ENCODE peak calls at places on chromosomes 3 and 15, in ten cellular contexts. L, Y, W, H, R, E, A, T, Q and K are unnamed samples.

GRCh38 chr3:128547368-128547987 is 54.5 kb upstream of the GATA2 start:
- DNase-seq in Q (no peak), R (no peak), W (peak), T (no peak), H (no peak), L (peak), Y (no peak), E (no peak), A (peak), K (no peak)

GRCh38 chr15:88400069-88400468 is 67.1 kb downstream of the MRPL46 start:
- DNase-seq in H (no peak), T (no peak), L (no peak), R (no peak), E (no peak), Q (no peak), W (no peak), Y (no peak), A (no peak), K (no peak)

GRCh38 chr3:10964537-10965167 is 27.9 kb upstream of the SLC6A1 start:
- DNase-seq in T (no peak), E (no peak), A (peak), R (no peak), Q (peak), W (no peak), H (no peak), L (no peak), Y (no peak), K (no peak)

GRCh38 chr3:37762698-37763097 is 99.0 kb upstream of the CTDSPL start:
- DNase-seq in E (no peak), R (no peak), H (no peak), Y (no peak), A (peak), L (no peak), Q (no peak), T (no peak), W (no peak), K (no peak)

GRCh38 chr3:52147804-52148203 is 6.4 kb downstream of the POC1A start:
- DNase-seq in W (no peak), E (no peak), L (no peak), Q (no peak), A (no peak), Y (no peak), R (no peak), H (no peak), T (no peak), K (no peak)

GRCh38 chr15:92928351-92928750 is 28.2 kb downstream of the CHD2 start:
- DNase-seq in Q (no peak), R (no peak), H (no peak), A (no peak), E (no peak), Y (no peak), T (no peak), L (no peak), W (no peak), K (no peak)

GRCh38 chr3:159881828-159882309 is 106.8 kb upstream of the IL12A start:
- DNase-seq in Y (peak), T (no peak), E (no peak), L (peak), R (no peak), Q (no peak), H (no peak), A (no peak), W (no peak), K (no peak)

GRCh38 chr3:172846706-172847105 is 96.2 kb downstream of the ECT2 start:
- DNase-seq in L (no peak), Y (no peak), R (no peak), Q (no peak), A (peak), T (no peak), W (no peak), E (no peak), H (no peak), K (no peak)

GRCh38 chr3:190059242-190059590 is 61.5 kb downstream of the P3H2 start:
- DNase-seq in Q (no peak), Y (no peak), W (no peak), E (no peak), T (no peak), A (no peak), H (no peak), R (no peak), L (no peak), K (no peak)

GRCh38 chr3:20552605-20553275 is 366.7 kb upstream of the SGO1 start:
- DNase-seq in R (no peak), T (no peak), Q (no peak), H (no peak), E (no peak), W (no peak), L (no peak), Y (peak), A (no peak), K (no peak)

GRCh38 chr15:26070095-26070532 is 207.0 kb upstream of the ATP10A start:
- DNase-seq in R (no peak), W (no peak), Q (no peak), E (no peak), Y (no peak), T (no peak), H (no peak), L (no peak), A (no peak), K (no peak)

GRCh38 chr15:69760263-69760855 is 307.7 kb downstream of the RPLP1 start:
- DNase-seq in A (no peak), R (no peak), L (no peak), H (peak), W (no peak), E (no peak), Y (no peak), Q (no peak), T (no peak), K (no peak)

GRCh38 chr3:165892565-165892964 is 55.3 kb upstream of the BCHE start:
- DNase-seq in Q (no peak), Y (no peak), A (no peak), H (no peak), L (no peak), W (no peak), E (no peak), T (no peak), R (no peak), K (no peak)

GRCh38 chr3:146335386-146335785 is 84.5 kb upstream of the PLSCR4 start:
- DNase-seq in R (no peak), T (no peak), A (no peak), H (no peak), E (no peak), L (no peak), Q (no peak), Y (no peak), W (no peak), K (no peak)

GRCh38 chr3:50805321-50805720 is 130.6 kb downstream of the DOCK3 start:
- DNase-seq in T (no peak), Q (no peak), A (no peak), R (no peak), E (no peak), W (no peak), H (no peak), L (peak), Y (no peak), K (no peak)

GRCh38 chr15:60477991-60478632 is 830 bp downstream of the ICE2 start:
- DNase-seq in H (no peak), R (no peak), Y (no peak), L (no peak), A (peak), T (peak), W (no peak), E (no peak), Q (no peak), K (no peak)

GRCh38 chr15:74377831-74378766 is 10.7 kb upstream of the CYP11A1 start:
- DNase-seq in R (no peak), W (no peak), Y (peak), E (no peak), A (no peak), H (no peak), L (no peak), T (no peak), Q (no peak), K (no peak)

GRCh38 chr3:114839476-114839875 is 307.6 kb downstream of the ZBTB20 start:
- DNase-seq in Y (no peak), T (no peak), L (no peak), H (no peak), E (no peak), R (no peak), A (no peak), W (no peak), Q (no peak), K (no peak)

GRCh38 chr3:195522254-195523023 is 20.7 kb downstream of the PPP1R2 start:
- DNase-seq in R (no peak), E (no peak), Y (no peak), L (no peak), Q (no peak), H (no peak), W (no peak), T (no peak), A (peak), K (no peak)

GRCh38 chr3:119933197-119933596 is 151.3 kb downstream of the NR1I2 start:
- DNase-seq in Q (no peak), Y (no peak), L (no peak), E (no peak), W (no peak), A (no peak), H (no peak), T (no peak), R (no peak), K (no peak)

GRCh38 chr15:93035953-93036810 is 52.8 kb downstream of the RGMA start:
- DNase-seq in L (no peak), W (peak), H (no peak), A (peak), T (no peak), Q (peak), R (peak), E (peak), Y (peak), K (no peak)

GRCh38 chr3:46986055-46986730 is 6.7 kb downstream of the NBEAL2 start:
- DNase-seq in R (no peak), W (no peak), Q (no peak), Y (no peak), T (no peak), A (peak), L (no peak), E (no peak), H (no peak), K (no peak)

GRCh38 chr15:38061856-38062649 is 127.6 kb downstream of the TMCO5A start:
- DNase-seq in T (no peak), Y (no peak), A (no peak), Q (no peak), L (no peak), W (no peak), R (no peak), H (no peak), E (no peak), K (no peak)

GRCh38 chr15:35998637-35999036 is 452.7 kb upstream of the DPH6 start:
- DNase-seq in H (no peak), Q (no peak), T (no peak), L (no peak), Y (no peak), W (no peak), R (no peak), A (no peak), E (no peak), K (no peak)

GRCh38 chr3:38207262-38208003 is 42.1 kb downstream of the OXSR1 start:
- DNase-seq in Y (no peak), W (no peak), A (no peak), E (no peak), H (no peak), L (no peak), T (no peak), Q (no peak), R (no peak), K (no peak)

GRCh38 chr3:57038466-57039164 is 21.8 kb upstream of the SPATA12 start:
- DNase-seq in E (no peak), Y (no peak), H (no peak), T (no peak), R (no peak), L (no peak), W (no peak), Q (no peak), A (no peak), K (no peak)

GRCh38 chr3:180516368-180516767 is 85.6 kb upstream of the TTC14 start:
- DNase-seq in W (no peak), H (no peak), L (no peak), A (no peak), T (no peak), E (no peak), R (no peak), Q (no peak), Y (no peak), K (no peak)

GRCh38 chr15:31781261-31781660 is 249.1 kb upstream of the CHRNA7 start:
- DNase-seq in Y (no peak), W (no peak), R (no peak), L (peak), Q (no peak), E (no peak), T (no peak), A (no peak), H (no peak), K (no peak)
- TF ChIP-seq POLR2AphosphoS5 in Y (no peak), W (no peak), R (no peak), L (no peak), Q (no peak), E (no peak), T (no peak), A (no peak), H (no peak), K (no peak)

DNA sequence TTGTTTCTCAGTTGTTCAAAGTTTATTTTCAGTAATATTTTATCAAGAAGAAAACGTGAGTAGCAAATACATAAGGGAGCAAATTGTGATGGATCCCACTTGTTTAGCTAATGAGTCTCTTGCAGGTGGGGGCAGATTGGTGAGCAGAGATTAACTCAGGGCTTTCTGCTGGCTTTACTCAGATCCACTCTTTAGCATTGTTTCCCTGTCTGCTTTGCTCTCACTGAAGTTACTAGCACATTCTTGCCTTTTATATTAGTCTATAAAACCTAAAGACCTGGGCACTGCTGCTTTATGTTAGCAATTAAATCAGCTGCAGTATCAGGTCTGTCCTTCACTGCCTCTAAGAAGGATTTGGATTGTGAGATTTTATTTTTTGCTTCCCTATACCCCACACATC is 71.5 kb downstream of the STAC start:
- DNase-seq in Y (no peak), L (no peak), W (no peak), T (no peak), H (no peak), A (no peak), Q (no peak), R (no peak), E (no peak), K (no peak)
- TF ChIP-seq POLR2AphosphoS5 in Y (no peak), L (no peak), W (no peak), T (no peak), H (no peak), A (no peak), Q (no peak), R (no peak), E (no peak), K (no peak)

DNA sequence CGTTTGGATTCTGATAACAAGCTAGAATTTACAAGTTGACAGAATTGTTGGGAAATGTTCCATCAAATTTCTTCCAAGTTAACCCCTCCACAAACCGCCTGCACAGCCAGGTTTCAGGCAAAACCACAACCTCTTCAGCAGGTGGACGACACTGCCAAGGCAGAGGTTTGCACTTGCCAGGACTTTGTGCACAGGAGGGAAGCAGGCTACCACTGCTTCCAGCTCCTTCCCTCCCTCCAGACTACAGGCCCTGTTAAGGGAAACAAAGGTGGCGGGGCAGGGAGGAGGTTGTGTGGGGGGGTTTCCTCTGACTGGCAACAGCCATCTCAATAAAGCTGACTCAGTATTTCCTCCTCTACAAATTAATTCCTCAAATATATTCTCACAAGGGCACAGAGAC is 42.2 kb downstream of the TBC1D2B start:
- DNase-seq in W (no peak), L (no peak), Y (no peak), A (no peak), Q (no peak), H (no peak), R (no peak), E (peak), T (no peak), K (no peak)
- TF ChIP-seq POLR2AphosphoS5 in W (no peak), L (no peak), Y (no peak), A (no peak), Q (no peak), H (peak), R (no peak), E (no peak), T (no peak), K (no peak)

DNA sequence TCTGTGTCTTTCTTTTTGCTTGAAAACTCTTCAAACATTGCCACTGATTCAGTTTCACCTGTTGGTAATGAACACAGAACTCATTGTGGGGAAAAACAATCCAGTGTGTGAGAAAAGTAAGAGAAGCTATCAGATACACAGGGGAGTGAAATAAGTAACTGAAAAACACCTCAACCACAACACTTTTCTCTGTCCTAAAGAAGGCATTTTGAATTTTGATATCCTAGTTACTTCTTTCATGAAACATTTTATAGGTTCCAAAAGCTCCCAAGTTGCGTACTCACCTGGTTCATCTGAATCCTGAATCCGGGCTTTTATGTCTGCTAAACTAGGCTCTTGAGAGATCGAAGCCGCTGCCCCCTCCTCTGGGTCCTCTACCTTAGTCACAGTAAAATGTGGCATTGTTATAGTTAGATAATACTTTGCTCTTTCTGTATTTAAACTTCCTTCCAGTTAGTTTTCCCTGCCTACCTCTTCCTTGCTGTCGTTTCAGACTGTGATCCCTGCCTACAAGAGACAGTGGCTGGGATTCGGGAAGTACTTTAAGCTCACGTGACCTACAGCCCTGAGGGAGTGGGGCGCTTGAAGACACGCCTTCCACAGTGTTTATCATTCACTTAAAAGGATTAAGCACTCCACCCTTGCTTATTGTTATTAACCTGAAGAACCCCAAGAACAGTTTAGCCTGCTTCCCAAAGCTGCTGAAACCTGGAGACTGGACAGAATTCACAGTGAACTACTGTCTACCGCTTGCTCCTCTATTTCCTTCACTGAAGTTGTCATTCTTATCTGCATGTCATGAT is 19.1 kb downstream of the SLC12A6 start:
- DNase-seq in E (peak), W (no peak), T (no peak), Q (peak), A (peak), L (no peak), R (peak), H (no peak), Y (peak), K (no peak)
- TF ChIP-seq POLR2AphosphoS5 in E (peak), W (no peak), T (peak), Q (no peak), A (peak), L (peak), R (no peak), H (no peak), Y (peak), K (no peak)

GRCh38 chr3:171192176-171192854 is 165.8 kb upstream of the SLC2A2 start:
- DNase-seq in E (no peak), H (no peak), A (peak), T (no peak), L (no peak), Y (no peak), Q (no peak), W (no peak), R (no peak), K (no peak)
- TF ChIP-seq POLR2AphosphoS5 in E (no peak), H (no peak), A (peak), T (no peak), L (no peak), Y (no peak), Q (no peak), W (no peak), R (no peak), K (no peak)

DNA sequence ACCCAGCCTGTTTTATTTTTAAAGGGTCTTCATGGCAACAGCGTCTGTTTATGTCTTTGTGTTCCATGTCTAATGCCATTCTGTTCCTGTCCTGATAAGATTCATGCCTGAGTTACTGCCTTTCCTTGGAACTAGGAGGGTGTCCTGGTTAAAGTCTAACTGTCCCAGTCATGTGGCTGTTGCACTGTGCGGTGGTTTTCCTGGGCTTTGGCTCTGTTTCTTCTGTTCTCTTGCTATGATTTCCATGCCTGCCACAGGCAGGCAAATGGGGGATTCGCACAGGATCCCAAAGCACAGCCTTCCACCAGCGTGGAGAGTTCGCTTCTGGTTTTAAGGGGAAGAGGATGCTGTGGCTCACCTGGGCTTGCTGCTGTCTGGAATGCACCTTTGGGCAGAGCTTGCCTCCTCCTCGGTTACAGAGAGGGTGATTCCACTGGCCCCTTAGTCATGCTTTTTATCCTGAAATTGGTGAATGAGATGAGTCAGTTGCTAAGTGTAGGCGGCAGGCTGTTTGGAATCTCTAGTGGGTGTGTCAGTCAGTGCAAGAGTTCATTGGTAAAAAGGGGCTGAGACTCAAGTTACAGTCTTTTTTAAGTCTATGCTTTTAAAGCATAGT is 86.8 kb downstream of the CCK start:
- DNase-seq in L (no peak), A (peak), E (no peak), W (no peak), Y (peak), T (no peak), R (no peak), H (no peak), Q (peak), K (no peak)
- TF ChIP-seq POLR2AphosphoS5 in L (peak), A (no peak), E (peak), W (no peak), Y (no peak), T (no peak), R (no peak), H (no peak), Q (no peak), K (no peak)